ENCODE peak calls at places on chromosomes 12 and 14, in ten cellular contexts. I is A549, M is fibroblast of villous mesenchyme, S is gastrocnemius medialis, U is sigmoid colon, O is BJ, G is uterus, X is coronary artery, V is pancreas, D is fibroblast of lung. B is an unnamed sample.

GRCh38 chr12:89087149-89087834 is 265.0 kb downstream of the DUSP6 start:
- DNase-seq in I (no peak), M (no peak), S (no peak), U (no peak), O (no peak), G (no peak), X (no peak), V (no peak), D (no peak), B (no peak)

GRCh38 chr12:31016057-31016456 is 57.6 kb upstream of the DDX11 start:
- DNase-seq in I (no peak), M (no peak), S (no peak), U (peak; percentile 36), O (no peak), G (peak; percentile 4), X (peak; percentile 21), V (no peak), D (no peak), B (no peak)

GRCh38 chr14:53412819-53413664 is 259.9 kb upstream of the DDHD1 start:
- DNase-seq in I (no peak), M (no peak), S (no peak), U (no peak), O (no peak), G (no peak), X (no peak), V (no peak), D (no peak), B (no peak)

GRCh38 chr14:59254146-59254910 is 65.9 kb downstream of the DAAM1 start:
- DNase-seq in I (no peak), M (peak; percentile 98), S (peak; percentile 74), U (peak; percentile 90), O (peak; percentile 80), G (peak; percentile 66), X (no peak), V (peak; percentile 60), D (peak; percentile 98), B (peak; percentile 81)

GRCh38 chr12:88242161-88242925 is 100.2 kb downstream of the TMTC3 start:
- DNase-seq in I (peak; percentile 31), M (peak; percentile 89), S (peak; percentile 27), U (peak; percentile 71), O (peak; percentile 90), G (peak; percentile 40), X (no peak), V (no peak), D (peak; percentile 99), B (peak; percentile 98)

GRCh38 chr12:77940566-77940965 is 109.9 kb downstream of the NAV3 start:
- DNase-seq in I (no peak), M (peak; percentile 61), S (no peak), U (no peak), O (no peak), G (no peak), X (no peak), V (no peak), D (peak; percentile 74), B (peak; percentile 76)

GRCh38 chr12:29429999-29430698 is 49.2 kb upstream of the ERGIC2 start:
- DNase-seq in I (no peak), M (no peak), S (no peak), U (no peak), O (no peak), G (no peak), X (no peak), V (peak; percentile 12), D (no peak), B (no peak)

GRCh38 chr14:91284791-91285548 is 40.5 kb upstream of the GPR68 start:
- DNase-seq in I (no peak), M (peak; percentile 72), S (no peak), U (no peak), O (no peak), G (peak; percentile 65), X (no peak), V (no peak), D (no peak), B (no peak)

GRCh38 chr14:32076278-32077080 is 625 bp upstream of the ARHGAP5 start:
- DNase-seq in I (peak; percentile 74), M (peak; percentile 97), S (peak; percentile 96), U (peak; percentile 98), O (peak; percentile 74), G (peak; percentile 95), X (peak; percentile 97), V (peak; percentile 96), D (peak; percentile 96), B (peak; percentile 93)

GRCh38 chr12:105704788-105705187 is 374.3 kb downstream of the C12orf75 start:
- DNase-seq in I (no peak), M (no peak), S (no peak), U (no peak), O (no peak), G (no peak), X (no peak), V (no peak), D (no peak), B (no peak)

GRCh38 chr12:26318661-26319068 is 123.3 kb downstream of the SSPN start:
- DNase-seq in I (no peak), M (peak; percentile 89), S (peak; percentile 62), U (peak; percentile 89), O (no peak), G (peak; percentile 73), X (no peak), V (no peak), D (peak; percentile 86), B (peak; percentile 48)

GRCh38 chr12:1740161-1740948 is 49.5 kb downstream of the ADIPOR2 start:
- DNase-seq in I (no peak), M (no peak), S (peak; percentile 62), U (no peak), O (no peak), G (no peak), X (no peak), V (no peak), D (no peak), B (no peak)

GRCh38 chr12:109275173-109275572 is 33.9 kb downstream of the FOXN4 start:
- DNase-seq in I (no peak), M (no peak), S (no peak), U (no peak), O (no peak), G (no peak), X (no peak), V (no peak), D (no peak), B (no peak)

GRCh38 chr14:58899317-58899713 is 261.6 kb downstream of the DACT1 start:
- DNase-seq in I (no peak), M (peak; percentile 92), S (no peak), U (no peak), O (peak; percentile 70), G (no peak), X (no peak), V (no peak), D (peak; percentile 83), B (no peak)

GRCh38 chr12:109523504-109523903 is 46.1 kb downstream of the UBE3B start:
- DNase-seq in I (no peak), M (no peak), S (no peak), U (no peak), O (no peak), G (no peak), X (no peak), V (no peak), D (no peak), B (no peak)

DNA sequence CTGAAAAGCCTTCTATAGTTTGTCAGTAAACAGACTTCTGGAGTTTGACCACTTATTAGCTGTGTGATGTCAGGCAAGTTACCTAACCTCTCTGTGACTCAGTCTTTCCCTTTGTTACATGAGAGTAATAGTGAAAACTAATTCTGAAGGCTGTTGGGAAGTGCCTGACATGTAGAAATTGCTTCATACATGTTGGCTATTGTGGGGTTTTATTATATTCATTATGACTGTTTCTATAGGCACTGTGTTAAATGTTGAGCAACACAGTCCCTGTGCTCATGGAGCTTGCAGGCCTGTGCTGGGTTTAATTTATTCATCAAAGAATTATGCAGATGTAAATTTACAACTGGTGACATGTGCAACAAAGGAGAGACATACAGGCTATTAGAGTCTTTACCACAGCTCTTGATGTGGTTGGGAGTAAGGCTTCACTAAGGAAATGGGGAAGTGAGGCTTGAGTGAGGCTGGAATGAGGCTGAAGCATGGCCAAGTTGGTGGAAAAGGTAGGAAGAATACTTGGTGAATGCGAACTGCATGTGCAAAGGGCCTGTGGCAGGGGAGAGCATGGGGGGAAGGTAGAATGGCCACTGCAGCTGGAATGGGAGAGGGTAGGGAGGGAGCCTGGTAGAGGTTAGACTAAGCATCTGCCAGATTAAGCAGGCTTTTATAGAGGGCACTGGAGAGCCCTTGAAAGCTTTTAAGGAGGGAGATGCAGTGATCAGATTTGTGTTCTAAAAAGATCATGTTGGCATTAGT is 236.4 kb upstream of the CRY1 start:
- DNase-seq in I (no peak), M (no peak), S (no peak), U (no peak), O (no peak), G (no peak), X (no peak), V (no peak), D (no peak), B (no peak)
- TF ChIP-seq CTCF in I (no peak), M (no peak), S (no peak), U (no peak), O (no peak), G (no peak), X (no peak), V (no peak), D (no peak), B (no peak)

GRCh38 chr14:61569308-61569707 is 126.0 kb upstream of the HIF1A start:
- DNase-seq in I (no peak), M (no peak), S (no peak), U (no peak), O (no peak), G (no peak), X (no peak), V (no peak), D (no peak), B (no peak)
- H3K4me3 ChIP-seq in I (no peak overlapping the region), M (no peak overlapping the region), S (no peak overlapping the region), U (no peak overlapping the region), O (no peak overlapping the region), G (no peak overlapping the region), X (no peak overlapping the region), V (no peak overlapping the region), D (no peak overlapping the region), B (no peak overlapping the region)

GRCh38 chr12:18700254-18700653 is 37.6 kb downstream of the PLCZ1 start:
- DNase-seq in I (no peak), M (peak; percentile 84), S (no peak), U (no peak), O (no peak), G (peak; percentile 55), X (no peak), V (no peak), D (peak; percentile 92), B (no peak)
- TF ChIP-seq CTCF in I (no peak), M (no peak), S (no peak), U (no peak), O (no peak), G (no peak), X (no peak), V (no peak), D (no peak), B (no peak)

GRCh38 chr12:43917896-43918295 is 82.0 kb downstream of the TMEM117 start:
- DNase-seq in I (no peak), M (no peak), S (no peak), U (no peak), O (no peak), G (no peak), X (no peak), V (no peak), D (no peak), B (no peak)
- H3K4me3 ChIP-seq in I (no peak overlapping the region), M (no peak overlapping the region), S (no peak overlapping the region), U (no peak overlapping the region), O (no peak overlapping the region), G (no peak overlapping the region), X (no peak overlapping the region), V (no peak overlapping the region), D (no peak overlapping the region), B (no peak overlapping the region)

B was measured in HFF-Myc.